ENCODE peak calls at places on chromosomes 4 and X, in ten cellular contexts. H, S, R, O, N, L, V, E, Q and K are unnamed samples.

GRCh38 chr4:113821851-113822250 is 60.3 kb upstream of the CAMK2D start:
- DNase-seq in H (peak), S (peak), R (no peak), O (no peak), N (no peak), L (no peak), V (no peak), E (no peak), Q (no peak), K (no peak)

GRCh38 chr4:114378306-114378903 is 220.2 kb upstream of the UGT8 start:
- DNase-seq in H (peak), S (peak), R (peak), O (no peak), N (peak), L (no peak), V (no peak), E (no peak), Q (no peak), K (no peak)

GRCh38 chr4:141789716-141790115 is 153.3 kb downstream of the IL15 start:
- DNase-seq in H (no peak), S (peak), R (no peak), O (no peak), N (no peak), L (no peak), V (no peak), E (no peak), Q (no peak), K (no peak)

GRCh38 chrX:65516756-65517155 is 17.8 kb downstream of the LAS1L start:
- DNase-seq in H (no peak), S (no peak), R (no peak), O (no peak), N (no peak), L (no peak), V (no peak), E (no peak), Q (no peak), K (no peak)

GRCh38 chr4:119726505-119726904 is 97.9 kb upstream of the PDE5A start:
- DNase-seq in H (peak), S (no peak), R (no peak), O (no peak), N (peak), L (no peak), V (no peak), E (no peak), Q (no peak), K (no peak)

GRCh38 chr4:6808259-6808658 is 25.7 kb downstream of the KIAA0232 start:
- DNase-seq in H (no peak), S (no peak), R (no peak), O (no peak), N (no peak), L (no peak), V (no peak), E (no peak), Q (no peak), K (no peak)

GRCh38 chr4:71752383-71753042 is 31.4 kb downstream of the GC start:
- DNase-seq in H (no peak), S (no peak), R (no peak), O (no peak), N (no peak), L (no peak), V (no peak), E (no peak), Q (no peak), K (no peak)

GRCh38 chrX:44844204-44844603 is 383 bp downstream of the DUSP21 start:
- DNase-seq in H (no peak), S (no peak), R (no peak), O (no peak), N (no peak), L (no peak), V (no peak), E (no peak), Q (no peak), K (no peak)

GRCh38 chr4:2036866-2037265 is 22.3 kb upstream of the NAT8L start:
- DNase-seq in H (no peak), S (no peak), R (no peak), O (no peak), N (no peak), L (no peak), V (no peak), E (no peak), Q (peak), K (no peak)

GRCh38 chrX:716136-716535 is 85.5 kb downstream of the SHOX start:
- DNase-seq in H (no peak), S (no peak), R (no peak), O (no peak), N (no peak), L (no peak), V (no peak), E (no peak), Q (no peak), K (no peak)

GRCh38 chr4:53150631-53151488 is 215.0 kb downstream of the SCFD2 start:
- DNase-seq in H (peak), S (peak), R (no peak), O (no peak), N (peak), L (no peak), V (peak), E (no peak), Q (peak), K (no peak)